ENCODE peak calls at places on chromosomes 2 and 18, in ten cellular contexts. I is cardiac muscle cell, W is colonic mucosa, N is GM13977, K is H9, G is MM.1S, S is omental fat pad, R is fibroblast of mammary gland, V is B cell, C is endothelial cell of umbilical vein. H is an unnamed sample.

GRCh38 chr18:63237911-63238710 is 81.5 kb downstream of the BCL2 start:
- DNase-seq in G (no peak), R (peak), I (peak), V (no peak), W (no peak), N (no peak), K (peak), C (peak), S (no peak), H (peak)

GRCh38 chr2:125471963-125472362 is 1184.0 kb upstream of the GYPC start:
- DNase-seq in K (peak), W (no peak), I (peak), S (no peak), C (no peak), R (no peak), V (no peak), G (peak), N (peak), H (peak)

GRCh38 chr2:190409616-190410015 is 1.5 kb downstream of the MFSD6 start:
- DNase-seq in S (no peak), N (no peak), G (no peak), C (no peak), V (no peak), K (no peak), R (no peak), I (no peak), W (no peak), H (no peak)

GRCh38 chr18:32200766-32201165 is 10.9 kb downstream of the MEP1B start:
- DNase-seq in R (no peak), I (no peak), K (no peak), W (peak), V (no peak), G (no peak), S (no peak), N (no peak), C (no peak), H (no peak)

GRCh38 chr2:37809525-37809924 is 115.6 kb upstream of the RMDN2 start:
- DNase-seq in G (no peak), R (peak), V (no peak), C (peak), W (no peak), S (no peak), K (no peak), I (peak), N (no peak), H (no peak)

GRCh38 chr2:205290299-205290698 is 392.0 kb upstream of the NRP2 start:
- DNase-seq in I (no peak), K (no peak), V (no peak), C (no peak), S (no peak), N (no peak), R (no peak), W (no peak), G (no peak), H (no peak)

GRCh38 chr2:99261242-99261641 is 5.8 kb upstream of the LYG2 start:
- DNase-seq in I (no peak), V (no peak), G (no peak), W (no peak), C (no peak), N (no peak), S (no peak), K (no peak), R (peak), H (no peak)

GRCh38 chr18:8084160-8084559 is 517.0 kb downstream of the PTPRM start:
- DNase-seq in V (no peak), S (no peak), I (peak), C (peak), W (peak), G (peak), N (no peak), K (peak), R (peak), H (peak)

GRCh38 chr18:77360315-77361186 is 110.9 kb downstream of the GALR1 start:
- DNase-seq in G (peak), N (no peak), S (no peak), C (no peak), I (peak), V (no peak), W (no peak), K (no peak), R (no peak), H (no peak)

GRCh38 chr2:127092306-127092705 is 14.6 kb downstream of the BIN1 start:
- DNase-seq in I (no peak), K (no peak), G (no peak), V (no peak), S (no peak), R (no peak), N (no peak), C (no peak), W (no peak), H (no peak)

DNA sequence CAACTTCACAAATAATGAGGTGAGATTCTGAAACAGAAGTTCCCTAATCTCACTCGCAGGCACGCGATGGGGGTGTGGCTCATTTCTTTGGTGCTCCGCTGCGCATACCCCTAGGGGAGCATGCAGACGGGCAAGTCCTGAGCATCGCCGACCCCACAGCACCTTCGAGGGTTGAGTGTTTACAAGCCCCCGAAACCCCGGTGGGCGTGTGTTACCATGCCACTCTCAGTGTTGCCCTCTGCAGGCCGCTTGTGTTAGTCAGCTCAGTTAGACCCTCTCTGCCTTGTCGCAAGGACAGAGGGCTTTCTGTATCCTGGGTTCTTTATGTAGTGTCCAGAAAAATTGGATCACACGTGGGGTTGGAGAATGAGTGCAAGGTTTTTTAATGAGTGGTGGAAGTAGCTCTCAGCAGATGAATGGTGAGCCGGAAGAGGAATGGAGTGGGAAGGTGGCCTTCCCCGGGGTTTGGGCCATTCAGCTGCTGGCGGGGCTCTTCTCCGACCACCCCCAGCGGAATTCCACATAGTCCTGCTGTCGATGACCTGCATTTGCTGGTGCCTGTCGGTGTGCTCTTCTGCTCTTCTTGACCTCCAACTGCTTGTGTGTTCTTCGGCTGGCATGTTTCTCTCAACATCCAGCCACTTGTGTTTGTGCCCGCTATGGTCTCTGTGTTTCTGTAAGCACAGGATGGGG is 191.3 kb downstream of the RPRM start:
- DNase-seq in N (no peak), C (no peak), S (no peak), G (no peak), V (no peak), R (no peak), K (peak), I (peak), W (no peak), H (peak)
- TF ChIP-seq CTCF in N (peak), C (no peak), S (no peak), G (peak), V (no peak), R (peak), K (peak), I (peak), W (peak), H (peak)

GRCh38 chr2:160582481-160583161 is 89.0 kb upstream of the RBMS1 start:
- DNase-seq in K (no peak), G (no peak), S (no peak), V (no peak), I (peak), R (peak), W (no peak), N (no peak), C (no peak), H (no peak)
- TF ChIP-seq CTCF in K (no peak), G (no peak), S (no peak), V (no peak), I (no peak), R (no peak), W (no peak), N (no peak), C (no peak), H (no peak)

GRCh38 chr2:9695916-9696315 is 65.1 kb upstream of the YWHAQ start:
- DNase-seq in W (no peak), I (no peak), G (no peak), S (no peak), R (no peak), C (no peak), N (no peak), K (no peak), V (no peak), H (no peak)

GRCh38 chr2:9702604-9703084 is 71.8 kb upstream of the YWHAQ start:
- DNase-seq in G (no peak), V (no peak), I (no peak), N (no peak), K (no peak), S (no peak), R (no peak), C (no peak), W (no peak), H (no peak)

GRCh38 chr2:9696731-9697130 is 65.9 kb upstream of the YWHAQ start:
- DNase-seq in G (no peak), N (no peak), V (no peak), C (no peak), I (no peak), W (no peak), K (no peak), S (no peak), R (no peak), H (no peak)

GRCh38 chr2:9697904-9698303 is 67.1 kb upstream of the YWHAQ start:
- DNase-seq in I (no peak), W (no peak), K (no peak), S (no peak), R (no peak), N (no peak), C (no peak), G (no peak), V (no peak), H (no peak)

DNA sequence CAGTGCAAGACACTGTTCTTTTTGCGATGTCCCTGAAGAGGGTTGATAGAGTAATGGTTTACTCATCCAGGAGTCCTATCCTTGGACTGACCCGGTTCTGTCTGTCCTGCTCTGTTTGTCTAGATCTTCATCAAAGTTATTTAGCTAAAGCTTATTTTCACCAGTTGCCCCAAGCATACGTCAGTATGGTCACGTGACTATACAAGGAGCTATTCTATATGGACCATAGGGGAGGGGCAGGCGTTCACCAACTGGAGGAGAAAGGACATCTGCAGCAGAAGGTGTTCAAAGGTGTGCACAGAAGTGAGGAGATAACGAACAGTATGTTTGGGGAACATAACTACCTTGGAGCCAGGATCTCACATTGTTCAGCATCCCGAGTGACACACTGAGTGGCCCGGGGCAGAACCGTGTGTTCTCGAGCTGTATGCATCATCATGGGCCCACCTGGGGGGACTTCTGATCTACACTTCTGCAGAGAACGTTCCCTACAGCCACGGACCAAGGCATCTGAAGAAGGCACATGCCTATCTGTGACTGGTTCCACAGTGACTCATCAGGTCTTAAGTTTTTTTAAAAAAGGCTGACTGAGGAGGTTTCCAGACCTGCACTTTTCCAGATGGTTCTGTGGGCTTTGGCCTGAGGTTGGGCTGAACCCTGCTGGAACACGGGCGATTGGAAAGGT is 68.5 kb upstream of the YWHAQ start:
- DNase-seq in N (no peak), I (no peak), S (no peak), R (peak), V (no peak), G (no peak), C (no peak), W (no peak), K (no peak), H (no peak)
- TF ChIP-seq CTCF in N (no peak), I (no peak), S (no peak), R (no peak), V (no peak), G (no peak), C (no peak), W (no peak), K (no peak), H (no peak)

DNA sequence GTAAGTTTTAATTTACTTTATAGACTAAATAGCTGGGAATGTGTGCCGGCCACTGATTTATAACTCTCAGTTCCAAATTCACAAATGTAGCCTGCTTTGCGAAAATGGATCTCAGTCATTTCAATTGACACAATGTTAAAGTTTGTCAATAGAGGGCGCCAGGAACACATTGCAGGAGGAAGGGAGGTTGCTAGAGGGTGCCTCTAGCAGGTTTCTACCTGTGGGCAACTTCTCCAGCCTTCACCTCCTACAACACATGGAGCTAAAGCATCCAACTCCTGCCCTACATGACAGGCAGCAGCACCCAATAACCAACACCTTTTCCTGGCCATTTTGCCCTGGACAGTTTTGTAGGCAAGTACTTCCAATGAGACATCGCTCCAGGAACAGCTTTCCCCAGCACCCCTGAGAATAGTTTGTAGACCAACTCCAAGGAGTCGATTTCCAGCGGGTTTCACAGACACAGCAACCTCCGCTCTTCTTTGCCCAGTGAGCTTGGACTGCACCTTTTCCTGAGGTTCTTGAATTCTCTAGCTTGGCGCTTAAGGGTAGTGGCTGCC is 784.8 kb upstream of the CDH2 start:
- DNase-seq in G (peak), I (peak), R (peak), K (peak), N (peak), W (no peak), S (no peak), V (no peak), C (peak), H (peak)
- TF ChIP-seq CTCF in G (peak), I (peak), R (peak), K (peak), N (peak), W (no peak), S (no peak), V (no peak), C (peak), H (peak)

GRCh38 chr18:38539373-38539772 is 973.8 kb upstream of the CELF4 start:
- DNase-seq in N (no peak), R (no peak), S (no peak), I (no peak), G (no peak), W (no peak), C (no peak), K (no peak), V (no peak), H (no peak)

GRCh38 chr18:38539871-38540270 is 974.3 kb upstream of the CELF4 start:
- DNase-seq in G (no peak), W (no peak), V (no peak), R (no peak), C (no peak), K (no peak), N (no peak), S (no peak), I (no peak), H (no peak)

GRCh38 chr18:38545071-38545470 is 979.5 kb upstream of the CELF4 start:
- DNase-seq in V (no peak), K (peak), G (peak), C (no peak), R (no peak), I (peak), N (no peak), S (no peak), W (no peak), H (no peak)
- TF ChIP-seq CTCF in V (no peak), K (peak), G (peak), C (no peak), R (no peak), I (no peak), N (peak), S (no peak), W (no peak), H (peak)